ENCODE peak calls at places on chromosomes 5 and 9, in four cellular contexts. Y, P, I and C are unnamed samples.

GRCh38 chr5:113660848-113661247 is 147.4 kb downstream of the YTHDC2 start:
- DNase-seq in P (no peak), I (no peak), Y (no peak), C (no peak)

GRCh38 chr5:95861221-95861857 is 38.8 kb upstream of the GLRX start:
- DNase-seq in P (peak), I (peak), Y (peak), C (peak)

GRCh38 chr5:139108056-139108811 is 89.9 kb downstream of the SIL1 start:
- DNase-seq in Y (no peak), I (no peak), P (no peak), C (peak)

GRCh38 chr5:170584446-170584845 is 80.6 kb downstream of the KCNIP1 start:
- DNase-seq in I (no peak), Y (no peak), P (no peak), C (no peak)

GRCh38 chr9:92234503-92234902 is 59.0 kb downstream of the IARS1 start:
- DNase-seq in I (no peak), Y (no peak), P (no peak), C (no peak)

GRCh38 chr5:181203842-181204560 is 995 bp downstream of the TRIM7 start:
- DNase-seq in Y (peak), I (no peak), P (no peak), C (no peak)

GRCh38 chr9:86281577-86282076 is 711 bp downstream of the ISCA1 start:
- DNase-seq in I (no peak), P (peak), Y (no peak), C (no peak)

GRCh38 chr5:135629164-135629563 is 50.4 kb upstream of the CXCL14 start:
- DNase-seq in Y (no peak), I (no peak), P (no peak), C (no peak)

GRCh38 chr9:76027426-76027825 is 137.0 kb downstream of the PCSK5 start:
- DNase-seq in I (no peak), P (no peak), Y (no peak), C (no peak)

GRCh38 chr5:177320879-177321278 is 9.2 kb upstream of the MXD3 start:
- DNase-seq in Y (no peak), P (no peak), I (no peak), C (no peak)
- TF ChIP-seq CTCF in Y (no peak), P (no peak), I (no peak), C (no peak)

GRCh38 chr9:16001856-16002255 is 449.0 kb downstream of the CCDC171 start:
- DNase-seq in P (no peak), I (no peak), Y (no peak), C (no peak)
- H3K4me3 ChIP-seq in P (no peak), I (no peak), Y (no peak), C (no peak)

GRCh38 chr5:130198927-130199326 is 294.7 kb downstream of the CHSY3 start:
- DNase-seq in P (no peak), Y (no peak), I (no peak), C (no peak)
- TF ChIP-seq CTCF in P (no peak), Y (no peak), I (no peak), C (peak)

GRCh38 chr5:90366972-90367371 is 42.6 kb downstream of the CETN3 start:
- DNase-seq in P (no peak), Y (no peak), I (no peak), C (no peak)
- H3K4me3 ChIP-seq in P (no peak), Y (no peak), I (no peak), C (no peak)

GRCh38 chr5:73381587-73382411 is 66.8 kb downstream of the FOXD1 start:
- DNase-seq in P (no peak), Y (no peak), I (no peak), C (no peak)
- TF ChIP-seq CTCF in P (no peak), Y (no peak), I (no peak), C (no peak)

GRCh38 chr5:73436535-73437125 is 11.9 kb downstream of the FOXD1 start:
- DNase-seq in Y (no peak), I (no peak), P (no peak), C (no peak)

GRCh38 chr5:73435640-73436534 is 12.7 kb downstream of the FOXD1 start:
- DNase-seq in Y (no peak), I (no peak), P (no peak), C (no peak)

GRCh38 chr5:73438897-73439470 is 9.6 kb downstream of the FOXD1 start:
- DNase-seq in I (no peak), P (no peak), Y (no peak), C (no peak)

GRCh38 chr5:73438048-73438896 is 10.3 kb downstream of the FOXD1 start:
- DNase-seq in Y (no peak), P (no peak), I (no peak), C (no peak)

DNA sequence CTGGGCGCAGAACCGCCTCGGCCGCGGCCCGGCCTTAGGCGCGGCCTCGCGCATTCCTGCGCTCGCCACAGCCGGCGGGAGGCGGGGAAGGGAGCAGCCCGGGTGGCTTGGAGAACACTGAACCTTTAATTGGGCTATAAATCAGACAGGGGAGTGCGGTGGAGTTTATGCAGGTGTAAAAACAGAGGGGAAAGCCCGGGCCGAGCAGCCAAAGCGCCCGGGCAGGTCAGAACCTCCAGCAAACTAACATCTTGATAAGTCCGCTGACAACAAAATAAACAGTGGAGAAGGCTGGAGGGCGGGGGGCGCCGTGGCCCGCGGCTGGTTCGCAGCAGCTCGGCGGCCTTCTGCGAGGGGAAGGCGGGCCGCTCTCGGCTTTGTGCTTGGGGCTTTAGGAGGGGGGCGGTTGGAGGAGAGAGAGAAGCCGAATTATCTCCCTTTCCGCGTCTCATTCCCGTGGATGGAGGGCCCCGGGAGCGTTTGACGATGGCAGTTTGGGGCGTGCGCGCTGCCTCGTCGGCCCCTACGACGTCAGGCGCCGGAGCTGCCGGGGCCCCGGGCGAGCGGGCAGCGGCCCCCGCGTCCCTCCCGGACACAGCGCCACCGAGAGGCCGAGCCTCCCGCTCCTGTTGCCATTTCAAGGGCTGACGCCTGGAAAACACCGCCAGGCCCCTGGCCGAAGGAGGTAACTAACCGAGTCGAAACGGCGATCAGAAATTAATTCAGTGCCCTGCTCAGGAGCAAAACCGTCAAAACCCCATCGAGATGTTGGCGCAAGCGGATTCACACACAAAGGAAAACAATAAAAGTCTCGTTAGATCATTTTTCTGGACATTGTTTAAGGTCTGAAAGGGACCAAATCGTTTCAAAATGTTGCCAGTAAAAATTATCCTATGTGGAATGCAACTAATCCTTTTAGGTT is 11.2 kb downstream of the FOXD1 start:
- DNase-seq in Y (peak), P (peak), I (peak), C (no peak)
- H3K4me3 ChIP-seq in Y (peak), P (peak), I (peak), C (peak)

DNA sequence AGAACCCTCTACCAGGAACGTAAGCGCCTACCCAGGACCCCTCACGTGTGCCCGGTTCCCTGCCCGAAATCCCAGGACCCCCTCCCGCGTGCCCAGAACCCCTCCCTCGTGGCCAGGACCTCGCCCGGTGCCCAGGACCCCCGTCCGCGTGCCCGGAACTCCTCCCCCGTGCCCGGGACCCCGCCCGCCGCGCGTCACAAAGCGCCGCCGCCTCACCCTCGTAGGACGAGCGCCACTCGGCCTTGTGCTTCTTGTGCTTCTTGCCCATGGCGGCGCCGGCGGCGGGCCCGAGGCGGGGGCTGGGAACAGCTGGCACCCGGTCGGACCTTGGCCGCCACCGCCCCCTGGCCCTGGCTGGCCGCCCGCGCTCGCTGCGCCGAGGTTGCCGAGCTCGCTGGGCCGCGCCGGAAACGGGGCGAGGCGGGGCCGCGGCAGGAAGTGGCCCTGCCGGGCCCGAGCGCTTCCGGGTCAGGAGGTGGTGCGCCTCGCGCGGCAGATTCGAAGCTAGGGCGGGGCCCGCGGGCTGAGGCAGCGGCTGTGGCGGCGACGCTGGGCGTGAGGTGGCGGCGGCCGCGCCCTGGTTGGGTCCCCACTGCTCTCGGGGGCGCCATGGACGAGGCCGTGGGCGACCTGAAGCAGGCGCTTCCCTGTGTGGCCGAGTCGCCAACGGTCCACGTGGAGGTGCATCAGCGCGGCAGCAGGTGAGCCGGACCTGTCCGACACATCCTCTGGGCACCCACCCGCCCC is at the start of the genes BRD9 and TRIP13:
- DNase-seq in I (peak), Y (peak), P (peak), C (no peak)
- TF ChIP-seq CTCF in I (no peak), Y (no peak), P (no peak), C (no peak)

DNA sequence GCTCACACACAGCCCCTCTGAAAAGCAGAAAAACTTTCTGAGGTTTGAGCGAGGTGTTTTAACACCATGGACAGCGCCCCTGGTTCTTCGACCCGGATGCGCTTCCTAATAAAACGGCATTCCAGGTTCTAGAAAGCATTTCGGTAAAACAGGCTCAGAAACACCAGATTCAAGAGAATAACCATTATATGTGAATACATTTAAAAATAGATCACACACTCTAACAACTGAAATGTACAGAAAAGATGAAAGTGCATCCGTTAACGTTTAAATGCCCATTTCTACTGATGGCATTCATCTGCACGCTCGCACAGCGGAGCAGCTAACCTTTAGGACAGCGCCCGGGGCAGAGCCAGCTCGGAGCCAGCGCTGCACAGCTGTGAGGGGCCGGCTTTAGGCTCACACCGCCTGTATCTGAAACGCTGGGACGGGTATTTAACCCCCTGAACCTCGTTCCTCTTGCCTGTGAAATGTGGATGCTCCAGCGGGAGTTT is 26.3 kb upstream of the TENT4A start:
- DNase-seq in I (no peak), Y (no peak), P (no peak), C (no peak)
- H3K4me3 ChIP-seq in I (peak), Y (no peak), P (no peak), C (peak)

GRCh38 chr5:176606875-176607274 is 3.1 kb downstream of the GPRIN1 start:
- DNase-seq in Y (no peak), P (no peak), I (no peak), C (no peak)

GRCh38 chr5:176597417-176598389 is 12.3 kb downstream of the GPRIN1 start:
- DNase-seq in Y (no peak), I (no peak), P (no peak), C (no peak)

GRCh38 chr5:176606032-176606431 is 3.9 kb downstream of the GPRIN1 start:
- DNase-seq in Y (no peak), I (no peak), P (no peak), C (no peak)

GRCh38 chr5:176603091-176603490 is 6.9 kb downstream of the GPRIN1 start:
- DNase-seq in P (no peak), I (no peak), Y (no peak), C (no peak)

GRCh38 chr5:176601901-176602300 is 8.1 kb downstream of the GPRIN1 start:
- DNase-seq in Y (no peak), I (no peak), P (no peak), C (no peak)
- TF ChIP-seq CTCF in Y (no peak), I (no peak), P (no peak), C (no peak)